ENCODE peak calls at places on chromosome 6, in five cellular contexts. One of them, this sample, is unnamed.
A peak's percentile ranks its signal among the peaks of the same experiment; 100 is the strongest.

GRCh38 chr6:12749531-12750379 is 33.2 kb downstream of the PHACTR1 start:
- DNase-seq in GM23338: peak; percentile 82
- DNase-seq in GM23248: peak; percentile 10
- DNase-seq in MM.1S: no peak
- DNase-seq in hepatocyte: no peak
- DNase-seq in this sample: peak; percentile 22

GRCh38 chr6:161837854-161838253 is 564.0 kb upstream of the AGPAT4 start:
- DNase-seq in GM23338: no peak
- DNase-seq in GM23248: no peak
- DNase-seq in MM.1S: no peak
- DNase-seq in hepatocyte: no peak
- DNase-seq in this sample: no peak

GRCh38 chr6:37624606-37625574 is 72.8 kb downstream of the MDGA1 start:
- DNase-seq in GM23338: peak; percentile 42
- DNase-seq in GM23248: peak; percentile 71
- DNase-seq in MM.1S: no peak
- DNase-seq in hepatocyte: no peak
- DNase-seq in this sample: peak; percentile 90

GRCh38 chr6:140203611-140204553 is 829.4 kb upstream of the CITED2 start:
- DNase-seq in GM23338: no peak
- DNase-seq in GM23248: peak; percentile 45
- DNase-seq in MM.1S: peak; percentile 39
- DNase-seq in hepatocyte: no peak
- DNase-seq in this sample: no peak

GRCh38 chr6:163170294-163170883 is 244.1 kb upstream of the QKI start:
- DNase-seq in GM23338: peak; percentile 51
- DNase-seq in GM23248: peak; percentile 18
- DNase-seq in MM.1S: peak; percentile 11
- DNase-seq in hepatocyte: no peak
- DNase-seq in this sample: no peak

GRCh38 chr6:131381052-131381451 is 192.0 kb upstream of the ARG1 start:
- DNase-seq in GM23338: no peak
- DNase-seq in GM23248: no peak
- DNase-seq in MM.1S: no peak
- DNase-seq in hepatocyte: no peak
- DNase-seq in this sample: no peak

GRCh38 chr6:170292778-170293164 is 1.9 kb upstream of the DLL1 start:
- DNase-seq in GM23338: no peak
- DNase-seq in GM23248: peak; percentile 49
- DNase-seq in MM.1S: no peak
- DNase-seq in hepatocyte: no peak
- DNase-seq in this sample: peak; percentile 86

GRCh38 chr6:136592930-136593673 is 42.9 kb upstream of the MAP7 start:
- DNase-seq in GM23338: no peak
- DNase-seq in GM23248: peak; percentile 83
- DNase-seq in MM.1S: no peak
- DNase-seq in hepatocyte: no peak
- DNase-seq in this sample: no peak

GRCh38 chr6:24935323-24935722 is 437 bp downstream of the RIPOR2 start:
- DNase-seq in GM23338: no peak
- DNase-seq in GM23248: no peak
- DNase-seq in MM.1S: no peak
- DNase-seq in hepatocyte: no peak
- DNase-seq in this sample: peak; percentile 51

GRCh38 chr6:31945507-31946369 is at the start of gene CFB:
- DNase-seq in GM23338: peak; percentile 46
- DNase-seq in GM23248: peak; percentile 91
- DNase-seq in MM.1S: no peak
- DNase-seq in hepatocyte: peak; percentile 89
- DNase-seq in this sample: peak; percentile 97

GRCh38 chr6:36345681-36346417 is 9.2 kb upstream of the BNIP5 start:
- DNase-seq in GM23338: peak; percentile 76
- DNase-seq in GM23248: no peak
- DNase-seq in MM.1S: no peak
- DNase-seq in hepatocyte: no peak
- DNase-seq in this sample: no peak
- H2AFZ ChIP-seq in GM23338: peak overlapping the region; percentile 79
- H2AFZ ChIP-seq in GM23248: no peak overlapping the region
- H2AFZ ChIP-seq in MM.1S: no peak overlapping the region
- H2AFZ ChIP-seq in hepatocyte: no peak overlapping the region
- H2AFZ ChIP-seq in this sample: no peak overlapping the region

DNA sequence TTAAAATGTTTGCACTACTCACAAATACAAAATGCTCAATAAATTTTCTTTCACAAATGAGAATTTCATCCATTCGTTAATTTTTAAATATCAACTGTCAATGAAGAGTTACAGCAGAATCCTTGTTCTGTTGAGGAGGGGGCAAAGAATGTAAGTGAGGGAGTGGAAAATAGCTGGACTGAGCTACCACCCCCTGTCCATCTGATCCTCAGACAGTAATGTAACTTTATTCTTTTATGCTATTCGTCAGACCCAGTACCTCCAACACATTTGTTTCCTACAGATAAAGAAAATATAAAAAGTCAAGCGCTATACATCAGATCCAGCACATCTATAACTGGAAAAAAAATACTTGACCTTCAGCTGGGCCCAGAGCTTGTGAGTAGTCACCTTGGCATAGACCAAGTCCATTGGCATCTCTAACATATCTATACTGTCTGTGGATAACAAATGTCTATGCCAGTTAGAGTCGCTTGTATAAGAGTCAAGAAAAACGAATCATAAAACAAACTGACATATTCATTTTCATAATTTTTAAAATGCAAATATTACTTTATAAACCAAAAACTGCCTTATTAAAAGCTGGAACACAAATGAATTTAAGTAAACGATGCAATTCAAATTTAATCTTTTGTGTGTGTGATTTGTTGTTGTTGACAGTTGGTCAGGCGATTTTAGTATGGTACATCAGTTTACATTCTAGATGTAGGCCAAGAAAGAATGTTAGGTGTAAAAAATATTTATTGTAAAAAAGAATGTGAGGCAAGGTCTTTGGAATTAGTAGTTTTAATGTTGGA is 57.2 kb upstream of the HFE start:
- DNase-seq in GM23338: no peak
- DNase-seq in GM23248: no peak
- DNase-seq in MM.1S: no peak
- DNase-seq in hepatocyte: no peak
- DNase-seq in this sample: no peak
- H3K4me3 ChIP-seq in GM23338: peak overlapping the region; percentile 69
- H3K4me3 ChIP-seq in GM23248: no peak overlapping the region
- H3K4me3 ChIP-seq in MM.1S: no peak overlapping the region
- H3K4me3 ChIP-seq in hepatocyte: no peak overlapping the region
- H3K4me3 ChIP-seq in this sample: no peak overlapping the region

DNA sequence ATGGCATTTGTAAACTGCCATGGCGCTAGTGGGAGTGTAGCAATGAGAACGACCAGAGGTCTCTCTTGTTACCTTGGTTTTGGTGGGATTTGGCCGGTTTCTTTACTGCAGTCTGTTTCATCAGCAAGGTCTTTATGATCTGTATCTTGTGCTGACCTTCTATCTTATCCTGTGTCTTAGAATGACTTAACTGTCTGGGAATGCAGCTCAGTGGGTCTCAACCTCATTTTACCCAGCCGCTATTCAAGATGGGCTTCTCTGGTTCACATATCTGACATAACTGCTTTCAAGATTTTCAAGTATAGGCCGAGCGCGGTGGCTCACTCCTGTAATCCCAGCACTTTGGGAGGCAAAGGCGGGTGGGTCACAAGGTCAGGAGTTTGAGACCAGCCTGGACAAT is 1.9 kb upstream of the SFT2D1 start:
- DNase-seq in GM23338: peak; percentile 38
- DNase-seq in GM23248: no peak
- DNase-seq in MM.1S: no peak
- DNase-seq in hepatocyte: no peak
- DNase-seq in this sample: no peak
- H3K27ac ChIP-seq in GM23338: no peak overlapping the region
- H3K27ac ChIP-seq in GM23248: no peak overlapping the region
- H3K27ac ChIP-seq in MM.1S: no peak overlapping the region
- H3K27ac ChIP-seq in hepatocyte: peak overlapping the region; percentile 93
- H3K27ac ChIP-seq in this sample: no peak overlapping the region

DNA sequence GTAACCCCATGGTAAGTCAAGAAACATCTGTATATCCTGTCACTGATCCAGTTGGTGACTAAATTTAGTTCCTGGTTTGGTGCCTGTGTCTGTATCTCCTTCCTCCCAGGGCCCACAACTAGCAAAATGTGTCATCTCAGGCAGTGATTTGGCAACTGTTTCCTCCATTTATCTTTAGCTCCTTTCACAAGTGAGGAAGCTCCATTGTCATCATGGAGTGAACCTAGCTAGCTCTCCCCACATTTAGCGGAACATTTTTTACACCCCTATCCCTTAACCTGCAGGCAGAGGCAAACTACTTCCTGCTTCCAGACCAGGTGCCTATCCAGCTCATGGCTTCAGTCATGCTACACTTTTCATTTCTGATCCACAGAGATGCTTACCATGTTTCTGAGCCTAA is 99.5 kb downstream of the IPCEF1 start:
- DNase-seq in GM23338: no peak
- DNase-seq in GM23248: no peak
- DNase-seq in MM.1S: no peak
- DNase-seq in hepatocyte: no peak
- DNase-seq in this sample: no peak
- H2AFZ ChIP-seq in GM23338: no peak overlapping the region
- H2AFZ ChIP-seq in GM23248: no peak overlapping the region
- H2AFZ ChIP-seq in MM.1S: no peak overlapping the region
- H2AFZ ChIP-seq in hepatocyte: no peak overlapping the region
- H2AFZ ChIP-seq in this sample: no peak overlapping the region

GRCh38 chr6:11229267-11230043 is 3.0 kb downstream of the NEDD9 start:
- DNase-seq in GM23338: peak; percentile 69
- DNase-seq in GM23248: peak; percentile 31
- DNase-seq in MM.1S: no peak
- DNase-seq in hepatocyte: peak; percentile 50
- DNase-seq in this sample: no peak
- H3K4me3 ChIP-seq in GM23338: peak overlapping the region; percentile 57
- H3K4me3 ChIP-seq in GM23248: peak overlapping the region; percentile 82
- H3K4me3 ChIP-seq in MM.1S: no peak overlapping the region
- H3K4me3 ChIP-seq in hepatocyte: peak overlapping the region; percentile 62
- H3K4me3 ChIP-seq in this sample: peak overlapping the region; percentile 87

GRCh38 chr6:47163536-47163935 is 121.4 kb upstream of the ADGRF1 start:
- DNase-seq in GM23338: no peak
- DNase-seq in GM23248: no peak
- DNase-seq in MM.1S: no peak
- DNase-seq in hepatocyte: no peak
- DNase-seq in this sample: peak; percentile 47
- H3K27ac ChIP-seq in GM23338: no peak overlapping the region
- H3K27ac ChIP-seq in GM23248: no peak overlapping the region
- H3K27ac ChIP-seq in MM.1S: no peak overlapping the region
- H3K27ac ChIP-seq in hepatocyte: no peak overlapping the region
- H3K27ac ChIP-seq in this sample: no peak overlapping the region

GRCh38 chr6:43855247-43855646 is 85.2 kb downstream of the VEGFA start:
- DNase-seq in GM23338: no peak
- DNase-seq in GM23248: no peak
- DNase-seq in MM.1S: no peak
- DNase-seq in hepatocyte: no peak
- DNase-seq in this sample: no peak
- H2AFZ ChIP-seq in GM23338: no peak overlapping the region
- H2AFZ ChIP-seq in GM23248: no peak overlapping the region
- H2AFZ ChIP-seq in MM.1S: no peak overlapping the region
- H2AFZ ChIP-seq in hepatocyte: no peak overlapping the region
- H2AFZ ChIP-seq in this sample: no peak overlapping the region

GRCh38 chr6:118772886-118773285 is 121.1 kb upstream of the ASF1A start:
- DNase-seq in GM23338: no peak
- DNase-seq in GM23248: no peak
- DNase-seq in MM.1S: no peak
- DNase-seq in hepatocyte: no peak
- DNase-seq in this sample: no peak
- H3K4me3 ChIP-seq in GM23338: no peak overlapping the region
- H3K4me3 ChIP-seq in GM23248: no peak overlapping the region
- H3K4me3 ChIP-seq in MM.1S: no peak overlapping the region
- H3K4me3 ChIP-seq in hepatocyte: no peak overlapping the region
- H3K4me3 ChIP-seq in this sample: no peak overlapping the region